ENCODE peak calls at places on chromosomes 7 and 10, in four cellular contexts. One of them, this sample, is unnamed.

GRCh38 chr7:101125989-101126650 is 784 bp upstream of the SERPINE1 start:
- DNase-seq in left cardiac atrium: peak
- DNase-seq in HCEC 1CT: peak
- DNase-seq in activated CD4-positive, alpha-beta T cell treated with anti-CD3 and anti-CD28 coated beads for 4 hours: no peak
- DNase-seq in this sample: peak

GRCh38 chr7:73896454-73896853 is 35.5 kb downstream of the TMEM270 start:
- DNase-seq in activated CD4-positive, alpha-beta T cell treated with anti-CD3 and anti-CD28 coated beads for 4 hours: no peak
- DNase-seq in HCEC 1CT: peak
- DNase-seq in left cardiac atrium: no peak
- DNase-seq in this sample: peak

GRCh38 chr7:130490888-130491771 is 755 bp upstream of the MEST start:
- DNase-seq in activated CD4-positive, alpha-beta T cell treated with anti-CD3 and anti-CD28 coated beads for 4 hours: no peak
- DNase-seq in left cardiac atrium: peak
- DNase-seq in HCEC 1CT: no peak
- DNase-seq in this sample: no peak

GRCh38 chr10:93821051-93821772 is 63.5 kb downstream of the LGI1 start:
- DNase-seq in activated CD4-positive, alpha-beta T cell treated with anti-CD3 and anti-CD28 coated beads for 4 hours: no peak
- DNase-seq in left cardiac atrium: no peak
- DNase-seq in HCEC 1CT: peak
- DNase-seq in this sample: peak

GRCh38 chr10:117224881-117225280 is 16.0 kb upstream of the SLC18A2 start:
- DNase-seq in HCEC 1CT: no peak
- DNase-seq in left cardiac atrium: no peak
- DNase-seq in activated CD4-positive, alpha-beta T cell treated with anti-CD3 and anti-CD28 coated beads for 4 hours: no peak
- DNase-seq in this sample: no peak

GRCh38 chr7:155461631-155462030 is 3.7 kb downstream of the EN2 start:
- DNase-seq in HCEC 1CT: no peak
- DNase-seq in left cardiac atrium: no peak
- DNase-seq in activated CD4-positive, alpha-beta T cell treated with anti-CD3 and anti-CD28 coated beads for 4 hours: no peak
- DNase-seq in this sample: no peak

GRCh38 chr10:89207181-89207800 is at the start of gene CH25H:
- DNase-seq in left cardiac atrium: peak
- DNase-seq in HCEC 1CT: peak
- DNase-seq in activated CD4-positive, alpha-beta T cell treated with anti-CD3 and anti-CD28 coated beads for 4 hours: peak
- DNase-seq in this sample: peak

GRCh38 chr10:127874966-127875765 is 17.6 kb downstream of the CLRN3 start:
- DNase-seq in HCEC 1CT: no peak
- DNase-seq in activated CD4-positive, alpha-beta T cell treated with anti-CD3 and anti-CD28 coated beads for 4 hours: no peak
- DNase-seq in left cardiac atrium: no peak
- DNase-seq in this sample: no peak

GRCh38 chr10:110208614-110209398 is 1.4 kb downstream of the MXI1 start:
- DNase-seq in HCEC 1CT: peak
- DNase-seq in activated CD4-positive, alpha-beta T cell treated with anti-CD3 and anti-CD28 coated beads for 4 hours: peak
- DNase-seq in left cardiac atrium: peak
- DNase-seq in this sample: peak

GRCh38 chr10:46546591-46547330 is 9.7 kb downstream of the GPRIN2 start:
- DNase-seq in left cardiac atrium: peak
- DNase-seq in activated CD4-positive, alpha-beta T cell treated with anti-CD3 and anti-CD28 coated beads for 4 hours: no peak
- DNase-seq in HCEC 1CT: no peak
- DNase-seq in this sample: no peak

GRCh38 chr10:131641231-131641630 is 259.6 kb upstream of the PPP2R2D start:
- DNase-seq in activated CD4-positive, alpha-beta T cell treated with anti-CD3 and anti-CD28 coated beads for 4 hours: no peak
- DNase-seq in left cardiac atrium: no peak
- DNase-seq in HCEC 1CT: no peak
- DNase-seq in this sample: no peak

GRCh38 chr7:110590415-110590814 is 500.5 kb upstream of the LRRN3 start:
- DNase-seq in left cardiac atrium: no peak
- DNase-seq in HCEC 1CT: no peak
- DNase-seq in activated CD4-positive, alpha-beta T cell treated with anti-CD3 and anti-CD28 coated beads for 4 hours: no peak
- DNase-seq in this sample: no peak

GRCh38 chr10:49744091-49744685 is 17.9 kb downstream of the OGDHL start:
- DNase-seq in left cardiac atrium: no peak
- DNase-seq in activated CD4-positive, alpha-beta T cell treated with anti-CD3 and anti-CD28 coated beads for 4 hours: no peak
- DNase-seq in HCEC 1CT: no peak
- DNase-seq in this sample: no peak

GRCh38 chr10:62259998-62260397 is 8.6 kb downstream of the RTKN2 start:
- DNase-seq in activated CD4-positive, alpha-beta T cell treated with anti-CD3 and anti-CD28 coated beads for 4 hours: no peak
- DNase-seq in HCEC 1CT: no peak
- DNase-seq in left cardiac atrium: no peak
- DNase-seq in this sample: no peak

GRCh38 chr7:69502358-69502757 is 95.9 kb upstream of the AUTS2 start:
- DNase-seq in activated CD4-positive, alpha-beta T cell treated with anti-CD3 and anti-CD28 coated beads for 4 hours: no peak
- DNase-seq in HCEC 1CT: no peak
- DNase-seq in left cardiac atrium: no peak
- DNase-seq in this sample: no peak